ENCODE peak calls at places on chromosome 2, in five cellular contexts. U is pancreas, O is sigmoid colon, W is PC-3, V is aorta. F is an unnamed sample.

GRCh38 chr2:108719149-108720044 is at the start of gene RANBP2:
- DNase-seq in V (peak), W (peak), O (peak), U (peak), F (peak)

GRCh38 chr2:29920631-29921559 is 491 bp downstream of the ALK start:
- DNase-seq in U (peak), W (peak), O (no peak), V (peak), F (no peak)

GRCh38 chr2:111135910-111136297 is 15.2 kb downstream of the BCL2L11 start:
- DNase-seq in U (no peak), V (no peak), W (peak), O (no peak), F (no peak)

GRCh38 chr2:234761910-234762309 is 189.9 kb upstream of the SH3BP4 start:
- DNase-seq in U (no peak), W (no peak), O (no peak), V (no peak), F (no peak)

GRCh38 chr2:144350151-144350802 is 169.6 kb downstream of the ZEB2 start:
- DNase-seq in V (no peak), W (peak), O (no peak), U (no peak), F (no peak)

GRCh38 chr2:165634282-165634681 is 159.8 kb downstream of the GALNT3 start:
- DNase-seq in V (no peak), W (no peak), U (no peak), O (no peak), F (no peak)

GRCh38 chr2:12700989-12701388 is 15.7 kb upstream of the TRIB2 start:
- DNase-seq in U (no peak), W (peak), O (no peak), V (no peak), F (no peak)

GRCh38 chr2:152384992-152385391 is 50.0 kb downstream of the FMNL2 start:
- DNase-seq in W (no peak), V (no peak), O (no peak), U (no peak), F (no peak)

GRCh38 chr2:179861027-179861776 is at the start of gene ZNF385B:
- DNase-seq in O (peak), U (peak), V (peak), W (peak), F (no peak)

GRCh38 chr2:83650156-83650555 is 808.9 kb downstream of the SUCLG1 start:
- DNase-seq in W (no peak), O (no peak), V (no peak), U (no peak), F (no peak)

GRCh38 chr2:15757820-15758586 is 166.3 kb downstream of the DDX1 start:
- DNase-seq in V (no peak), U (no peak), W (no peak), O (no peak), F (no peak)

GRCh38 chr2:234840336-234840735 is 111.5 kb upstream of the SH3BP4 start:
- DNase-seq in O (no peak), U (peak), W (peak), V (no peak), F (no peak)

GRCh38 chr2:151637284-151637781 is 96.9 kb downstream of the NEB start:
- DNase-seq in W (no peak), V (no peak), O (no peak), U (no peak), F (no peak)

GRCh38 chr2:176500921-176501320 is 231.7 kb downstream of the MTX2 start:
- DNase-seq in O (no peak), U (no peak), V (no peak), W (no peak), F (no peak)

GRCh38 chr2:20048488-20049443 is 2.7 kb downstream of the LAPTM4A start:
- DNase-seq in V (no peak), U (no peak), O (no peak), W (no peak), F (no peak)

GRCh38 chr2:178681081-178681480 is 126.1 kb downstream of the TTN start:
- DNase-seq in V (no peak), W (no peak), U (no peak), O (no peak), F (no peak)

GRCh38 chr2:163210430-163210918 is 371.9 kb upstream of the KCNH7 start:
- DNase-seq in U (no peak), V (no peak), O (no peak), W (peak), F (no peak)

GRCh38 chr2:55156326-55156725 is 75.8 kb downstream of the CLHC1 start:
- DNase-seq in V (no peak), U (no peak), O (no peak), W (no peak), F (no peak)

GRCh38 chr2:17558878-17559277 is 18.4 kb downstream of the VSNL1 start:
- DNase-seq in W (no peak), U (no peak), V (no peak), O (no peak), F (no peak)

GRCh38 chr2:68643011-68643873 is at the start of gene PROKR1:
- DNase-seq in W (peak), O (no peak), V (peak), U (peak), F (no peak)

GRCh38 chr2:157784169-157784822 is 91.8 kb downstream of the ACVR1 start:
- DNase-seq in O (peak), U (peak), V (peak), W (peak), F (peak)

GRCh38 chr2:127596311-127597045 is 49.5 kb upstream of the GPR17 start:
- DNase-seq in W (no peak), V (peak), U (no peak), O (peak), F (no peak)

GRCh38 chr2:217797170-217797569 is 205.6 kb downstream of the TNS1 start:
- DNase-seq in W (no peak), V (no peak), U (peak), O (peak), F (no peak)

GRCh38 chr2:8314063-8314462 is 367.8 kb upstream of the ID2 start:
- DNase-seq in W (no peak), O (no peak), U (no peak), V (no peak), F (no peak)
- H3K27ac ChIP-seq in W (no peak), O (no peak), U (no peak), V (no peak), F (no peak)

DNA sequence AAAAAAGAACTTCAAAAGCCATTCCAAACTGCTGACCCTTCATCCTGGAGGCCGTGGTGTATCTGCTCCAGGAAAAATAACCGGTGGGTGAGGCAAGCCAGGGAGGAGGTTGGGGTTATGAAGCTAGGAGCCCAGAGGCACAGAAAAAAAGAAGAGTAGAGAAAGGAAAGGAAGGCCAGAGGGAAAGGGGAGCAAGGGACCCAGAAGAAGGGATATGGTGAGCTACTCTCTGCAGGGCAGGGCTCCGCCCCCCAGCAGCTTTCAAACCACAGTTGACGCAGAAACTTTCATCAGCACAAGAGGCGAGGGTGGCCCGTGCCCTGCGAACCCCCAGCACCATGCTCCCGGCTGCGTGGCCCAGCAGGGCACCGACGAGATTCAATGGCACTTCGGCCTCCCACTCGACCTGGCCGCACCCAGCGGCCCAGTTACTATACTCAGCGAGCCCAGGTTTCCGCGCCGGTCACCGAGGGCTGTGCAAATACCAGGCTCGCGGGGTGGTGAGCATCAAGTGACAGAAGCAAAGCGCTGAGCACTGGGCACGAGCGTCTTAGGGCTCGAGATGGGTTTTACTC is 665 bp downstream of the MCM6 start:
- DNase-seq in W (peak), U (peak), O (peak), V (peak), F (no peak)
- H3K27ac ChIP-seq in W (peak), U (peak), O (peak), V (no peak), F (peak)

GRCh38 chr2:215218587-215219577 is 80.5 kb upstream of the ABCA12 start:
- DNase-seq in W (peak), U (no peak), O (no peak), V (no peak), F (no peak)
- H3K27ac ChIP-seq in W (no peak), U (no peak), O (no peak), V (no peak), F (no peak)

GRCh38 chr2:9884436-9884835 is 41.2 kb downstream of the TAF1B start:
- DNase-seq in W (no peak), O (no peak), U (no peak), V (no peak), F (no peak)

GRCh38 chr2:9887513-9887912 is 44.2 kb downstream of the TAF1B start:
- DNase-seq in U (no peak), V (no peak), W (no peak), O (no peak), F (no peak)

GRCh38 chr2:9889812-9890261 is 46.6 kb downstream of the TAF1B start:
- DNase-seq in U (no peak), V (no peak), W (no peak), O (no peak), F (no peak)

GRCh38 chr2:9883897-9884296 is 40.6 kb downstream of the TAF1B start:
- DNase-seq in V (no peak), U (no peak), W (no peak), O (no peak), F (no peak)

GRCh38 chr2:9885036-9885684 is 41.9 kb downstream of the TAF1B start:
- DNase-seq in U (no peak), V (no peak), W (no peak), O (no peak), F (no peak)
- H3K27ac ChIP-seq in U (no peak), V (no peak), W (no peak), O (no peak), F (no peak)

DNA sequence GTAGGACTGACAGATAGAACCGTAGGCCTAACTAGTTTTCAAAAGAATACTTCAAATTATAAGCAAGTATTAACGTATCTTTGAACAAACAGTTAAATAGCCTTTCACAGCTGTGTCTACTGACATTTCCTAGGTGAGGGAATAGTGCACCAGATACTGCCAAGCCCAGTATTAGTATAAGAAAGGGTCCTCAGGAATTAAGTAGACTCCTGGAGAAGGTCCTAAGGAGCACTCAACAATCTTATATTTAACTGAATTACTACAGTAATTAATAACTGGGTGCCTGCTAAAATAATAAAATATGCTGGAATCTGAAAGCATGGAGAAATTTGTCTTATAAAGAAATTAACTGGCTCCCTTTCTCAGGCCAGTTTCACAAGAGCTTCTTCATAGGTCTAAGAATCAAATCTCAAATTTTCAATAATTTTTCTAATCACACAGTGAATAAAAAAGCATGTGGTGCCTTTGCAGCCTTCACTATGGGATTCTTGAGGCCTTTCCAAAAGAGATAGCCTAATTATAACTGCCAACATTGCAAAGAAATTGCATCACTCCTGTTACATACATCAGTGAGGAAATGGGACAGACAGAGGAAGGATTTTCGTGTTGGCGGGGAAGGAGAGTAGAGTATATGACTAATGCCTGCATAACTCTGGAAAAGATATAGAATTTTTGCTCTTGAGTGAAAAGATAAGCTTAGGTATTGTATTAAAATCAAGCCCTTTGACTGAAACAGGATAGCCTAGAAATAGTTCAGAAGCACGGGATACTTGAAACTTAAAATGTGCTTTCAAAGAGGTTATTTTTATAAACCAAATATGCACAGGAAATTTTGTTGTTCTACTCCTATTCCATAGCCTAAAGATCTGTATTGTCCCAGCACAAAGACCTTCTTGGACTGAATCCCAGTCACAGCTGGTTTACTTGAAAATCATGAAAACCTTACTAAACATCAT is 228.6 kb upstream of the STK17B start:
- DNase-seq in O (no peak), V (no peak), W (peak), U (no peak), F (no peak)
- H3K27ac ChIP-seq in O (no peak), V (no peak), W (no peak), U (no peak), F (no peak)

DNA sequence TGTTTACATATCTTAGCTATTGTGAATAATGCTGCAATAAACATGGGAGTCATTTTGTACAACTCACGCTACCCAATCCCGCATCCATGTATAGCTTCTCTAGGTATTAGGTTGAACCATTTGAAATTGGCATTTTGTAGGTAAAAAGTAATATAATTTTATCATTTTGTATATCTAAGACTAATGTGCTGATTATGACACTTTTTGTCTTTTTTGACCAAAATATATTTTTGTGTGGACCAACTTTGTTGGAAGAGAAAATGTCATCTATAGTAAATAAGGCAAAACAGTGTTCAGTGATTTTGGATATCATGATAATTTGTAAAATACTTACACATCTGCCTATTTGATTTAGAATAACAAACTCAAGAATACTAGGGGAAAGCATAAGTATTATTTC is 150.7 kb downstream of the MAP2 start:
- DNase-seq in W (no peak), O (no peak), U (no peak), V (no peak), F (no peak)
- H3K27ac ChIP-seq in W (no peak), O (no peak), U (no peak), V (no peak), F (no peak)

DNA sequence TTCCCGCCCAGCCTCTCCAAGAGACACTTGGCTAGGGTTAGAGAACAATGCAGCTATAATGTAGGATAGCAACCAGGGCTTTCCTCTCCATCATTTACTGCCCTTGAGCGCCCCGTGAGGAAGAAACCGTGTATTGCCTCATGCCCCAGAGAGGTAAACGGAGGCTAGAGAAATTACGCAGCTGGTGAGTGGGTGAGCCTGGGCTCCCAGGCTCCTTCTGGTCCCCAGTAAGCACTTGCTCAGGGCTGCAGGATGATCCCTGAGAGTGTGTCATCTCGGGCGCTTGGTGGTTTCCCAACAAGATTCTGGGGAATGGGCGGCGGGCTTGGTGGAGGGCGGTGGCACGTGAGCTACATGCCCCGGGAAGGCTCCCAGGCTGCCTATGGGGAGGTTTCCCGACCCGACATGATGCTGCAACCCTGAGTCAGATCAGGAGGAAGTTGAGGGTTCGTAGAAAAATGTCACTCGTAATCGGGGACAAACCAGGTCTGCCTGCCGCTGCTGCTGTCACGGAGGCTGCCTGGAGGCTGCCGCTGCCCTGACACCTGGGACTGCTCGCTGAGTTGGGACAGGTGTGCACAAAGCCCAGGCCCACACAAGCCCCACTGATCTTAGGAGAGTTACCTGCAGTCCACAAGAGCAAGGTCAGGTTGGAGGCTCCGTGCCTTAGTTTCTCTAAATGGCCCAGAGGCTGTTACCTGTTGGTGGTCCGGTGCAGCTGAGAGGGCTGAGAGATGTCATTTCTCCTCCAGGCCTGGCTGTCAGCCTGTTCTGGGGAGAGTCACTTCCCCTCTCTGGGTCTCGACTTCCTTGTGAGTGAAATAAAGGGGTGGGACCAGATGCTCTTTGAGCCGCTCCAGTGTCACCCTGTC is at the start of gene GPR55:
- DNase-seq in U (no peak), W (no peak), V (peak), O (peak), F (no peak)
- H3K27ac ChIP-seq in U (no peak), W (no peak), V (no peak), O (no peak), F (no peak)

GRCh38 chr2:130327703-130328527 is 14.8 kb upstream of the IMP4 start:
- DNase-seq in W (peak), O (no peak), V (no peak), U (no peak), F (no peak)
- H3K27ac ChIP-seq in W (no peak), O (no peak), V (no peak), U (no peak), F (no peak)

DNA sequence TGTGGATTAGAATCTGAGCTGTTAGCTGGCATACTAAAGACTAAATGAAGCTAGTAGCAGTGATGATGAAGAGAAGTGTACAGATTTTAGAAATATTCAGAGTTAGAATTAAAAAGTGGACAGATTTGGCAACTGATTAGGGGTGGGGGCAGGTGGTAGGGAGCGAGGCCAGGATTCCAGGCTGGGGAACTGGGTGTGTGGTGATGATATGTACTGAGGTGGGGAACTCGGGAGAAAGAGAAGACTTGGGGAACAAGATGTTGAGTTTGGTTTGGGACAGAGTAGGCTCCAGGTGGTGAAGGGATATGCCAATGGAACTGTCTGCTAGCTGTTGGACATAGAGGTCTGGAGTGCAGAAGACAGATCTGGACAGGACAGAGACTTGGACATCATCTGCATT is 9.2 kb upstream of the CYP26B1 start:
- DNase-seq in W (no peak), V (no peak), U (no peak), O (no peak), F (no peak)
- H3K27ac ChIP-seq in W (no peak), V (no peak), U (no peak), O (no peak), F (no peak)

DNA sequence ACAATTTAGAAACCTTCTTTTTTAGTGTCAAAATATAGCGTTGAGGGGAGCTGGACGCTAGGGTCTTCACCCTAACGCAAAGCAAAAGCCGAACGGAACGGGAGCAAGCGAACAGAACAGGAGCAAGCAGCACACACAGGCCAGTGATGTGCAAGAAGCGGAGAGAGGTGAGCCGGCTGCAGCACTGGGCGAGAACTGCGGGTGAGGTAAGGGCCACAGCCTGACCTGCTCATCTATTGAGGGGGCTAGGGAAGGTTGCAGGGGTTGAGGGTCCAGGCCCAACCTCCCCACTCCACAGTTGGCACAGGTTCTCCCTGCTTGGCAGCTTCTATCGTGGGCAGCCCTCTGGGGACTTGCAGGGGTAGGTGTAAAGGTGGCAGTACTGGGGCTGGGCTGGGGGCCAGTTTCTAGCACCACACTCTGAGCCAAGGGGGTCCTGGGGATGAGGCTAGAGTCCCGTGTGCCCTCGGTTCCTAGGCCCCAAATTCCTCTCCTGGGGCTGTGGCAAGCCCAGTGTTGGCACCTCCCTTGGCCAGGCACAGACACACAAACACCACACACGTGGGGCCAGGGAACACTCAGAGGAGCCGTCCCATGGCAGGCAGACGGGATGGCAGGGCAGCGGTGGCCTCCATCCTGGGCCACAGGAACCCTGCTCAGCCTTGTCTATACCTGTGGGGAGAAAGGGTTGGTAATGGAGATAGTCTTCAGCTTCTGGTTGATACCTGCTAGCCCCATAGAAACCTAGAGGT is 1.2 kb upstream of the ABCB6 start:
- DNase-seq in U (no peak), W (no peak), V (no peak), O (no peak), F (no peak)
- H3K27ac ChIP-seq in U (no peak), W (no peak), V (no peak), O (peak), F (no peak)